ENCODE peak calls at places on chromosomes 2 and 18, in nine cellular contexts. Q, D, V, N, R, G, B, W and X are unnamed samples.
A peak's percentile ranks its signal among the peaks of the same experiment; 100 is the strongest.

GRCh38 chr2:53475320-53475719 is 292.3 kb upstream of the CHAC2 start:
- DNase-seq in R (no peak), D (no peak), V (peak; percentile 99), Q (no peak), G (no peak), B (no peak), N (no peak), W (no peak), X (no peak)

GRCh38 chr18:35407871-35408481 is 30.8 kb upstream of the ZNF396 start:
- DNase-seq in V (no peak), D (no peak), Q (no peak), B (no peak), R (peak; percentile 42), N (peak; percentile 68), W (peak; percentile 26), G (peak; percentile 39), X (no peak)

GRCh38 chr18:28176933-28177827 is at the start of gene CDH2:
- DNase-seq in G (peak; percentile 20), N (no peak), V (no peak), B (no peak), R (peak; percentile 94), W (no peak), Q (peak; percentile 59), D (peak; percentile 83), X (no peak)

GRCh38 chr18:78525364-78526111 is 454.1 kb upstream of the SALL3 start:
- DNase-seq in W (no peak), Q (no peak), G (no peak), N (no peak), V (no peak), D (no peak), B (no peak), R (no peak), X (no peak)

GRCh38 chr2:23627236-23627990 is 242.4 kb downstream of the KLHL29 start:
- DNase-seq in Q (no peak), D (peak; percentile 46), V (no peak), R (no peak), N (no peak), G (no peak), B (no peak), W (no peak), X (no peak)

GRCh38 chr2:202032841-202033316 is 776 bp upstream of the FZD7 start:
- DNase-seq in V (no peak), G (peak; percentile 70), N (peak; percentile 26), B (peak; percentile 55), D (peak; percentile 91), R (peak; percentile 69), W (peak; percentile 25), Q (peak; percentile 84), X (no peak)

GRCh38 chr2:207747653-207748560 is 21.8 kb downstream of the FZD5 start:
- DNase-seq in B (no peak), N (no peak), G (no peak), W (peak; percentile 49), R (no peak), D (no peak), Q (no peak), V (peak; percentile 73), X (no peak)

GRCh38 chr2:226611944-226612318 is 187.7 kb downstream of the IRS1 start:
- DNase-seq in R (no peak), N (no peak), W (no peak), G (no peak), V (no peak), Q (no peak), B (no peak), D (no peak), X (no peak)

GRCh38 chr2:197176457-197176964 is 134.1 kb downstream of the ANKRD44 start:
- DNase-seq in D (no peak), V (no peak), N (no peak), W (no peak), B (no peak), G (no peak), Q (no peak), R (no peak), X (no peak)

GRCh38 chr2:72712977-72713376 is 112.9 kb downstream of the EXOC6B start:
- DNase-seq in N (no peak), W (no peak), Q (no peak), R (no peak), D (no peak), G (no peak), V (no peak), B (no peak), X (no peak)

GRCh38 chr2:72710418-72711152 is 115.2 kb downstream of the EXOC6B start:
- DNase-seq in D (no peak), B (no peak), V (no peak), W (no peak), G (no peak), R (no peak), Q (no peak), N (no peak), X (no peak)

GRCh38 chr2:72713857-72714256 is 112.0 kb downstream of the EXOC6B start:
- DNase-seq in D (no peak), N (no peak), V (no peak), B (no peak), W (no peak), R (no peak), G (no peak), Q (no peak), X (no peak)

GRCh38 chr2:72712304-72712703 is 113.5 kb downstream of the EXOC6B start:
- DNase-seq in B (no peak), W (no peak), G (no peak), Q (no peak), R (no peak), D (no peak), N (no peak), V (no peak), X (no peak)
- TF ChIP-seq CTCF in B (no peak), W (no peak), G (no peak), Q (no peak), R (no peak), D (no peak), N (no peak), V (no peak), X (no peak)

DNA sequence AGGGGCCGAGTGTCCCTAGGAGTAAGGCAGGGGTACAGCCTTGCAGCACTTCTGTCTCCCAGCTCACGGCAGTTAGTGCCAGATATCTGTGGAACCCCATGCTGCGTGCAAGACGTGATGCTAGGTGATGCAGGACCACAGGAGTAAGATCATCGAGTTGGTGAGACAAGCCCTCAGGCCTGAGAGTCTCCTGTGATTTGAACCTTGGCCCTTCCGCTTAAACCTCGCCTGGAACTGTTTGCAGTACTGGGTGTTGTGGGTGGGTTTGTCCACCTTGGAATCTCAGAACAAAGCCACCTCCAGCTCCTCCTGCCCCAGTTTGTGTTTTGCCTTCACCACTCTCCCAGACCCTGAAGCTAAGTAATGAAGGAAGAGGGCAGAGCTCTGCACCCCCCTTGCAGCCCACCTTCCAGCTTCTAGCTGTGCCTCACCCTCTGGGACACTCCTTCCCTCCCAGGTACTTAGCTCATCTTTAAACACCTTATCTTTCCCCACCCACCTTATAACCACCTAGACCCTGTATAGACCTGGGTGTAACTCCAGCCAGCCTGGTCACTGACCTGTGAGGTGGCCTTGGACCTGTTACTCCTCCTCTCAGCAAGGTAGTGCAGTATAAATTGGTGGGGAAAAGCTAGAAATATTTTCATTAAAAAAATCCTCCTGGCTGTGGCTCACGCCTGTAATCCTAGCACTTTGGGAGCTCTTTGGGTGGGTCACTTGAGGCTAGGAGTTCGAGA is 6.6 kb downstream of the CNNM4 start:
- DNase-seq in W (no peak), G (no peak), N (no peak), Q (no peak), D (no peak), R (no peak), V (no peak), B (no peak), X (no peak)
- H3K4me3 ChIP-seq in W (no peak overlapping the region), G (no peak overlapping the region), N (peak overlapping the region; percentile 41), Q (no peak overlapping the region), D (no peak overlapping the region), R (no peak overlapping the region), V (no peak overlapping the region), B (no peak overlapping the region), X (no peak overlapping the region)

GRCh38 chr2:238775591-238775990 is 72.3 kb upstream of the TWIST2 start:
- DNase-seq in W (no peak), Q (no peak), D (no peak), R (no peak), B (no peak), V (no peak), N (no peak), G (no peak), X (no peak)
- H3K9me3 ChIP-seq in W (no peaks in the 10 kb centered on the region), Q (no peaks in the 10 kb centered on the region), D (peaks cover 32% of the 10 kb centered on the region), R (peaks cover 2% of the 10 kb centered on the region), B (no peaks in the 10 kb centered on the region), V (peaks cover 2% of the 10 kb centered on the region), N (peaks cover 4% of the 10 kb centered on the region), G (no peaks in the 10 kb centered on the region), X (no peaks in the 10 kb centered on the region)

DNA sequence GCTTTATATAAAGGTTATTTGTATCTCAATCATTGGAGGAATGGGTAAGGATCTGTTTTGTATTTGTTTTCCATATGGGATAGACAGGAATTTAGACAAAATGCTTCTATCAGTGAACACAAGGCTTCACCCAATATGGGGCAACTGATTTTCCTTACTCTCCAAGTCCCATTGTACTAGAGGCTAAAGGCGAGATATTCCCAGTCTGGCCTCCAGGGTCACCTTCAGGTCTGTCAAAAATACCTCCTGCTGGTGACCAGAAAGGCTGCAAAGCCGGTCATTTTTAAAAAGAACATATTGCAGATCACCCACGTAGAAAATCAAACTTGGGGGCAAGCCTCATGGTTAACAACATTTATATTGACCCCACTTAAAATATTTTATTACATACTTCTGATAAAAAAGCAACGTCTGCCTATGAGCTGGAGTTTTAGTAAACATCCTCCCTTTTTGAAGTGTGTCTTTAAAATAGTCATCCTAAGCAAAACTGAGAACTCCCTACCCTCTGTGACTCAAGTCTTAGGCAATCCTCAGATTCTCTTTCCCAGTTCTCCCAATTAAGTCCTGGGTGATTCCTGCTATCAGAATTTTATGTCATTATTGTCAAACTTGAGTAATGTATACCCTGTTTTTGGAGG is 276.6 kb downstream of the MREG start:
- DNase-seq in V (no peak), N (no peak), G (no peak), W (no peak), B (no peak), Q (no peak), D (no peak), R (no peak), X (no peak)
- TF ChIP-seq CTCF in V (peak; percentile 31), N (no peak), G (peak; percentile 16), W (no peak), B (no peak), Q (peak; percentile 15), D (no peak), R (no peak), X (no peak)

GRCh38 chr18:74410441-74410992 is 46.6 kb downstream of the DIPK1C start:
- DNase-seq in G (no peak), B (no peak), D (no peak), R (no peak), N (no peak), W (no peak), V (no peak), Q (no peak), X (no peak)
- H3K4me3 ChIP-seq in G (no peak overlapping the region), B (no peak overlapping the region), D (no peak overlapping the region), R (no peak overlapping the region), N (no peak overlapping the region), W (no peak overlapping the region), V (no peak overlapping the region), Q (no peak overlapping the region), X (no peak overlapping the region)